ENCODE peak calls at places on chromosomes 1 and 21, in four cellular contexts. L is activated T-cell treated with anti-CD3 and anti-CD28 coated beads for 24 hours, D is HT1080, Q is fibroblast of lung. I is an unnamed sample.

GRCh38 chr1:66998972-66999371 is 55.0 kb downstream of the SLC35D1 start:
- DNase-seq in L (no peak), D (peak), Q (no peak), I (no peak)

GRCh38 chr21:36791695-36792451 is 93.0 kb downstream of the SIM2 start:
- DNase-seq in L (no peak), D (no peak), Q (no peak), I (no peak)

GRCh38 chr1:55041613-55042012 is 2.3 kb downstream of the PCSK9 start:
- DNase-seq in L (no peak), D (no peak), Q (no peak), I (no peak)

GRCh38 chr1:40650075-40650474 is 15.4 kb downstream of the RIMS3 start:
- DNase-seq in L (no peak), D (peak), Q (no peak), I (no peak)

GRCh38 chr1:160565568-160565967 is 13.7 kb downstream of the CD84 start:
- DNase-seq in L (no peak), D (no peak), Q (no peak), I (no peak)

GRCh38 chr1:26287033-26287711 is 7.3 kb downstream of the SH3BGRL3 start:
- DNase-seq in L (no peak), D (peak), Q (no peak), I (no peak)

GRCh38 chr21:36419996-36420395 is 34.8 kb downstream of the CHAF1B start:
- DNase-seq in L (peak), D (peak), Q (peak), I (peak)

GRCh38 chr1:39205102-39205780 is 746 bp downstream of the MACF1 start:
- DNase-seq in L (peak), D (peak), Q (peak), I (no peak)

GRCh38 chr1:165661691-165662090 is 30.7 kb downstream of the MGST3 start:
- DNase-seq in L (no peak), D (no peak), Q (no peak), I (no peak)

GRCh38 chr1:970973-971730 is 4.9 kb downstream of the PLEKHN1 start:
- DNase-seq in L (no peak), D (no peak), Q (no peak), I (no peak)

GRCh38 chr1:7659514-7659913 is 111.6 kb upstream of the VAMP3 start:
- DNase-seq in L (no peak), D (no peak), Q (no peak), I (no peak)

GRCh38 chr1:155834296-155834926 is 22.6 kb downstream of the GON4L start:
- DNase-seq in L (no peak), D (peak), Q (peak), I (no peak)

GRCh38 chr1:6653651-6654290 is 29.1 kb downstream of the THAP3 start:
- DNase-seq in L (no peak), D (no peak), Q (no peak), I (no peak)